ENCODE peak calls at places on chromosomes 12 and 14, in ten cellular contexts. One of them, this sample, is unnamed.

GRCh38 chr14:37122288-37122687 is 50.1 kb downstream of the SLC25A21 start:
- DNase-seq in A549: peak
- DNase-seq in KBM-7: no peak
- DNase-seq in stimulated activated CD4-positive, alpha-beta T cell treated with anti-CD3 and anti-CD28 coated beads, Interleukin-4, amount 100 ng/mL, for 24 hours: no peak
- DNase-seq in NCI-H345: no peak
- DNase-seq in WERI-Rb-1: no peak
- DNase-seq in NCI-H1105 treated with DMSO at 0.1 percent for 48 hours: no peak
- DNase-seq in dermis blood vessel endothelial cell: peak
- DNase-seq in GM12865: no peak
- DNase-seq in T-helper 17 cell: no peak
- DNase-seq in this sample: no peak

GRCh38 chr12:121765573-121765972 is 27.9 kb downstream of the RHOF start:
- DNase-seq in A549: no peak
- DNase-seq in KBM-7: no peak
- DNase-seq in NCI-H1105 treated with DMSO at 0.1 percent for 48 hours: no peak
- DNase-seq in T-helper 17 cell: no peak
- DNase-seq in stimulated activated CD4-positive, alpha-beta T cell treated with anti-CD3 and anti-CD28 coated beads, Interleukin-4, amount 100 ng/mL, for 24 hours: no peak
- DNase-seq in WERI-Rb-1: peak
- DNase-seq in NCI-H345: no peak
- DNase-seq in dermis blood vessel endothelial cell: peak
- DNase-seq in GM12865: no peak
- DNase-seq in this sample: no peak

GRCh38 chr12:121779422-121779895 is 14.0 kb downstream of the RHOF start:
- DNase-seq in NCI-H345: no peak
- DNase-seq in NCI-H1105 treated with DMSO at 0.1 percent for 48 hours: no peak
- DNase-seq in T-helper 17 cell: no peak
- DNase-seq in dermis blood vessel endothelial cell: no peak
- DNase-seq in A549: no peak
- DNase-seq in stimulated activated CD4-positive, alpha-beta T cell treated with anti-CD3 and anti-CD28 coated beads, Interleukin-4, amount 100 ng/mL, for 24 hours: no peak
- DNase-seq in GM12865: no peak
- DNase-seq in KBM-7: no peak
- DNase-seq in WERI-Rb-1: no peak
- DNase-seq in this sample: no peak

GRCh38 chr14:102295301-102295700 is 9.7 kb downstream of the MOK start:
- DNase-seq in NCI-H345: no peak
- DNase-seq in NCI-H1105 treated with DMSO at 0.1 percent for 48 hours: no peak
- DNase-seq in stimulated activated CD4-positive, alpha-beta T cell treated with anti-CD3 and anti-CD28 coated beads, Interleukin-4, amount 100 ng/mL, for 24 hours: no peak
- DNase-seq in dermis blood vessel endothelial cell: peak
- DNase-seq in WERI-Rb-1: no peak
- DNase-seq in T-helper 17 cell: no peak
- DNase-seq in GM12865: no peak
- DNase-seq in A549: peak
- DNase-seq in KBM-7: no peak
- DNase-seq in this sample: no peak

GRCh38 chr14:38134631-38135030 is 73.1 kb upstream of the SSTR1 start:
- DNase-seq in A549: no peak
- DNase-seq in dermis blood vessel endothelial cell: no peak
- DNase-seq in T-helper 17 cell: no peak
- DNase-seq in stimulated activated CD4-positive, alpha-beta T cell treated with anti-CD3 and anti-CD28 coated beads, Interleukin-4, amount 100 ng/mL, for 24 hours: no peak
- DNase-seq in WERI-Rb-1: no peak
- DNase-seq in NCI-H1105 treated with DMSO at 0.1 percent for 48 hours: no peak
- DNase-seq in GM12865: no peak
- DNase-seq in KBM-7: no peak
- DNase-seq in NCI-H345: no peak
- DNase-seq in this sample: no peak

GRCh38 chr12:111430418-111431353 is 25.0 kb downstream of the SH2B3 start:
- DNase-seq in KBM-7: no peak
- DNase-seq in NCI-H345: no peak
- DNase-seq in stimulated activated CD4-positive, alpha-beta T cell treated with anti-CD3 and anti-CD28 coated beads, Interleukin-4, amount 100 ng/mL, for 24 hours: peak
- DNase-seq in GM12865: peak
- DNase-seq in NCI-H1105 treated with DMSO at 0.1 percent for 48 hours: no peak
- DNase-seq in T-helper 17 cell: peak
- DNase-seq in WERI-Rb-1: no peak
- DNase-seq in dermis blood vessel endothelial cell: peak
- DNase-seq in A549: no peak
- DNase-seq in this sample: no peak

GRCh38 chr12:126770188-126770587 is 1496.8 kb upstream of the TMEM132C start:
- DNase-seq in NCI-H345: no peak
- DNase-seq in stimulated activated CD4-positive, alpha-beta T cell treated with anti-CD3 and anti-CD28 coated beads, Interleukin-4, amount 100 ng/mL, for 24 hours: no peak
- DNase-seq in A549: no peak
- DNase-seq in KBM-7: no peak
- DNase-seq in T-helper 17 cell: no peak
- DNase-seq in dermis blood vessel endothelial cell: no peak
- DNase-seq in NCI-H1105 treated with DMSO at 0.1 percent for 48 hours: no peak
- DNase-seq in GM12865: no peak
- DNase-seq in WERI-Rb-1: no peak
- DNase-seq in this sample: no peak

GRCh38 chr12:40238221-40238902 is 13.6 kb downstream of the LRRK2 start:
- DNase-seq in KBM-7: no peak
- DNase-seq in NCI-H345: no peak
- DNase-seq in GM12865: no peak
- DNase-seq in dermis blood vessel endothelial cell: no peak
- DNase-seq in NCI-H1105 treated with DMSO at 0.1 percent for 48 hours: no peak
- DNase-seq in A549: no peak
- DNase-seq in T-helper 17 cell: no peak
- DNase-seq in stimulated activated CD4-positive, alpha-beta T cell treated with anti-CD3 and anti-CD28 coated beads, Interleukin-4, amount 100 ng/mL, for 24 hours: no peak
- DNase-seq in WERI-Rb-1: no peak
- DNase-seq in this sample: no peak

GRCh38 chr14:68894123-68894522 is 85.0 kb downstream of the ACTN1 start:
- DNase-seq in NCI-H345: no peak
- DNase-seq in WERI-Rb-1: no peak
- DNase-seq in GM12865: no peak
- DNase-seq in NCI-H1105 treated with DMSO at 0.1 percent for 48 hours: no peak
- DNase-seq in dermis blood vessel endothelial cell: peak
- DNase-seq in T-helper 17 cell: no peak
- DNase-seq in KBM-7: no peak
- DNase-seq in A549: no peak
- DNase-seq in stimulated activated CD4-positive, alpha-beta T cell treated with anti-CD3 and anti-CD28 coated beads, Interleukin-4, amount 100 ng/mL, for 24 hours: no peak
- DNase-seq in this sample: no peak

GRCh38 chr12:62919827-62920226 is 15.1 kb downstream of the PPM1H start:
- DNase-seq in NCI-H1105 treated with DMSO at 0.1 percent for 48 hours: peak
- DNase-seq in WERI-Rb-1: no peak
- DNase-seq in A549: no peak
- DNase-seq in KBM-7: no peak
- DNase-seq in NCI-H345: peak
- DNase-seq in T-helper 17 cell: no peak
- DNase-seq in stimulated activated CD4-positive, alpha-beta T cell treated with anti-CD3 and anti-CD28 coated beads, Interleukin-4, amount 100 ng/mL, for 24 hours: no peak
- DNase-seq in GM12865: no peak
- DNase-seq in dermis blood vessel endothelial cell: peak
- DNase-seq in this sample: no peak

GRCh38 chr12:105409881-105410471 is 79.5 kb downstream of the C12orf75 start:
- DNase-seq in GM12865: no peak
- DNase-seq in WERI-Rb-1: no peak
- DNase-seq in KBM-7: peak
- DNase-seq in A549: no peak
- DNase-seq in stimulated activated CD4-positive, alpha-beta T cell treated with anti-CD3 and anti-CD28 coated beads, Interleukin-4, amount 100 ng/mL, for 24 hours: no peak
- DNase-seq in NCI-H345: peak
- DNase-seq in dermis blood vessel endothelial cell: peak
- DNase-seq in NCI-H1105 treated with DMSO at 0.1 percent for 48 hours: peak
- DNase-seq in T-helper 17 cell: no peak
- DNase-seq in this sample: peak

GRCh38 chr12:79830425-79830824 is 104.5 kb downstream of the PPP1R12A start:
- DNase-seq in NCI-H1105 treated with DMSO at 0.1 percent for 48 hours: no peak
- DNase-seq in WERI-Rb-1: no peak
- DNase-seq in T-helper 17 cell: no peak
- DNase-seq in KBM-7: no peak
- DNase-seq in dermis blood vessel endothelial cell: no peak
- DNase-seq in NCI-H345: no peak
- DNase-seq in A549: no peak
- DNase-seq in GM12865: no peak
- DNase-seq in stimulated activated CD4-positive, alpha-beta T cell treated with anti-CD3 and anti-CD28 coated beads, Interleukin-4, amount 100 ng/mL, for 24 hours: no peak
- DNase-seq in this sample: no peak

GRCh38 chr14:81337073-81337472 is 63.1 kb downstream of the STON2 start:
- DNase-seq in stimulated activated CD4-positive, alpha-beta T cell treated with anti-CD3 and anti-CD28 coated beads, Interleukin-4, amount 100 ng/mL, for 24 hours: no peak
- DNase-seq in NCI-H1105 treated with DMSO at 0.1 percent for 48 hours: no peak
- DNase-seq in NCI-H345: no peak
- DNase-seq in T-helper 17 cell: no peak
- DNase-seq in GM12865: no peak
- DNase-seq in dermis blood vessel endothelial cell: no peak
- DNase-seq in WERI-Rb-1: no peak
- DNase-seq in A549: no peak
- DNase-seq in KBM-7: no peak
- DNase-seq in this sample: no peak

GRCh38 chr12:47413806-47414205 is 292.0 kb downstream of the RPAP3 start:
- DNase-seq in GM12865: no peak
- DNase-seq in WERI-Rb-1: no peak
- DNase-seq in stimulated activated CD4-positive, alpha-beta T cell treated with anti-CD3 and anti-CD28 coated beads, Interleukin-4, amount 100 ng/mL, for 24 hours: no peak
- DNase-seq in NCI-H1105 treated with DMSO at 0.1 percent for 48 hours: no peak
- DNase-seq in dermis blood vessel endothelial cell: no peak
- DNase-seq in NCI-H345: no peak
- DNase-seq in A549: no peak
- DNase-seq in T-helper 17 cell: no peak
- DNase-seq in KBM-7: no peak
- DNase-seq in this sample: no peak

GRCh38 chr12:98743362-98743953 is 98.4 kb downstream of the APAF1 start:
- DNase-seq in A549: peak
- DNase-seq in GM12865: peak
- DNase-seq in KBM-7: peak
- DNase-seq in T-helper 17 cell: peak
- DNase-seq in stimulated activated CD4-positive, alpha-beta T cell treated with anti-CD3 and anti-CD28 coated beads, Interleukin-4, amount 100 ng/mL, for 24 hours: peak
- DNase-seq in dermis blood vessel endothelial cell: peak
- DNase-seq in WERI-Rb-1: peak
- DNase-seq in NCI-H345: no peak
- DNase-seq in NCI-H1105 treated with DMSO at 0.1 percent for 48 hours: no peak
- DNase-seq in this sample: no peak

GRCh38 chr12:89671469-89671868 is 37.2 kb downstream of the ATP2B1 start:
- DNase-seq in NCI-H345: no peak
- DNase-seq in dermis blood vessel endothelial cell: no peak
- DNase-seq in T-helper 17 cell: no peak
- DNase-seq in GM12865: no peak
- DNase-seq in A549: no peak
- DNase-seq in stimulated activated CD4-positive, alpha-beta T cell treated with anti-CD3 and anti-CD28 coated beads, Interleukin-4, amount 100 ng/mL, for 24 hours: no peak
- DNase-seq in WERI-Rb-1: no peak
- DNase-seq in NCI-H1105 treated with DMSO at 0.1 percent for 48 hours: no peak
- DNase-seq in KBM-7: peak
- DNase-seq in this sample: no peak

GRCh38 chr14:63480599-63480998 is 62.6 kb downstream of the PPP2R5E start:
- DNase-seq in NCI-H345: no peak
- DNase-seq in KBM-7: no peak
- DNase-seq in dermis blood vessel endothelial cell: no peak
- DNase-seq in NCI-H1105 treated with DMSO at 0.1 percent for 48 hours: no peak
- DNase-seq in stimulated activated CD4-positive, alpha-beta T cell treated with anti-CD3 and anti-CD28 coated beads, Interleukin-4, amount 100 ng/mL, for 24 hours: no peak
- DNase-seq in A549: no peak
- DNase-seq in T-helper 17 cell: no peak
- DNase-seq in WERI-Rb-1: no peak
- DNase-seq in GM12865: no peak
- DNase-seq in this sample: no peak

GRCh38 chr12:54407183-54407905 is 11.7 kb downstream of the ITGA5 start:
- DNase-seq in stimulated activated CD4-positive, alpha-beta T cell treated with anti-CD3 and anti-CD28 coated beads, Interleukin-4, amount 100 ng/mL, for 24 hours: no peak
- DNase-seq in GM12865: no peak
- DNase-seq in T-helper 17 cell: no peak
- DNase-seq in dermis blood vessel endothelial cell: no peak
- DNase-seq in A549: no peak
- DNase-seq in NCI-H1105 treated with DMSO at 0.1 percent for 48 hours: no peak
- DNase-seq in WERI-Rb-1: no peak
- DNase-seq in KBM-7: no peak
- DNase-seq in NCI-H345: no peak
- DNase-seq in this sample: no peak

GRCh38 chr14:59275668-59276067 is 87.2 kb downstream of the DAAM1 start:
- DNase-seq in NCI-H345: no peak
- DNase-seq in NCI-H1105 treated with DMSO at 0.1 percent for 48 hours: no peak
- DNase-seq in T-helper 17 cell: no peak
- DNase-seq in GM12865: peak
- DNase-seq in WERI-Rb-1: no peak
- DNase-seq in dermis blood vessel endothelial cell: peak
- DNase-seq in KBM-7: no peak
- DNase-seq in A549: peak
- DNase-seq in stimulated activated CD4-positive, alpha-beta T cell treated with anti-CD3 and anti-CD28 coated beads, Interleukin-4, amount 100 ng/mL, for 24 hours: no peak
- DNase-seq in this sample: no peak

GRCh38 chr14:80223696-80224465 is 12.6 kb upstream of the DIO2 start:
- DNase-seq in T-helper 17 cell: no peak
- DNase-seq in NCI-H345: no peak
- DNase-seq in KBM-7: no peak
- DNase-seq in NCI-H1105 treated with DMSO at 0.1 percent for 48 hours: no peak
- DNase-seq in stimulated activated CD4-positive, alpha-beta T cell treated with anti-CD3 and anti-CD28 coated beads, Interleukin-4, amount 100 ng/mL, for 24 hours: no peak
- DNase-seq in dermis blood vessel endothelial cell: no peak
- DNase-seq in GM12865: no peak
- DNase-seq in A549: no peak
- DNase-seq in WERI-Rb-1: no peak
- DNase-seq in this sample: no peak

GRCh38 chr12:105334568-105334967 is 4.1 kb downstream of the C12orf75 start:
- DNase-seq in NCI-H345: no peak
- DNase-seq in GM12865: no peak
- DNase-seq in WERI-Rb-1: no peak
- DNase-seq in A549: no peak
- DNase-seq in KBM-7: no peak
- DNase-seq in NCI-H1105 treated with DMSO at 0.1 percent for 48 hours: no peak
- DNase-seq in T-helper 17 cell: no peak
- DNase-seq in dermis blood vessel endothelial cell: no peak
- DNase-seq in stimulated activated CD4-positive, alpha-beta T cell treated with anti-CD3 and anti-CD28 coated beads, Interleukin-4, amount 100 ng/mL, for 24 hours: no peak
- DNase-seq in this sample: no peak

GRCh38 chr14:69316449-69317391 is 56.8 kb downstream of the GALNT16 start:
- DNase-seq in GM12865: no peak
- DNase-seq in dermis blood vessel endothelial cell: peak
- DNase-seq in T-helper 17 cell: no peak
- DNase-seq in stimulated activated CD4-positive, alpha-beta T cell treated with anti-CD3 and anti-CD28 coated beads, Interleukin-4, amount 100 ng/mL, for 24 hours: no peak
- DNase-seq in KBM-7: no peak
- DNase-seq in WERI-Rb-1: no peak
- DNase-seq in A549: peak
- DNase-seq in NCI-H345: no peak
- DNase-seq in NCI-H1105 treated with DMSO at 0.1 percent for 48 hours: no peak
- DNase-seq in this sample: peak

GRCh38 chr12:63313139-63313538 is 162.1 kb upstream of the AVPR1A start:
- DNase-seq in WERI-Rb-1: no peak
- DNase-seq in NCI-H1105 treated with DMSO at 0.1 percent for 48 hours: no peak
- DNase-seq in KBM-7: no peak
- DNase-seq in dermis blood vessel endothelial cell: no peak
- DNase-seq in GM12865: no peak
- DNase-seq in A549: no peak
- DNase-seq in NCI-H345: no peak
- DNase-seq in stimulated activated CD4-positive, alpha-beta T cell treated with anti-CD3 and anti-CD28 coated beads, Interleukin-4, amount 100 ng/mL, for 24 hours: no peak
- DNase-seq in T-helper 17 cell: no peak
- DNase-seq in this sample: no peak